ENCODE peak calls at places on chromosomes 4 and X, in nine cellular contexts. One of them, this sample, is unnamed.

GRCh38 chr4:7872264-7872771 is 67.3 kb downstream of the AFAP1 start:
- DNase-seq in AG10803: peak; percentile 97
- DNase-seq in ecto neural progenitor cell: no peak
- DNase-seq in HCT116: no peak
- DNase-seq in activated naive CD8-positive, alpha-beta T cell treated with anti-CD3 and anti-CD28 coated beads for 36 hours: no peak
- DNase-seq in NCI-H1930: no peak
- DNase-seq in natural killer cell: no peak
- DNase-seq in Caco-2: no peak
- DNase-seq in activated CD4-positive, alpha-beta T cell treated with anti-CD3 and anti-CD28 coated beads for 48 hours: no peak
- DNase-seq in this sample: peak; percentile 91

GRCh38 chr4:117455088-117455487 is 369.7 kb upstream of the TRAM1L1 start:
- DNase-seq in AG10803: no peak
- DNase-seq in ecto neural progenitor cell: no peak
- DNase-seq in HCT116: no peak
- DNase-seq in activated naive CD8-positive, alpha-beta T cell treated with anti-CD3 and anti-CD28 coated beads for 36 hours: no peak
- DNase-seq in NCI-H1930: no peak
- DNase-seq in natural killer cell: no peak
- DNase-seq in Caco-2: no peak
- DNase-seq in activated CD4-positive, alpha-beta T cell treated with anti-CD3 and anti-CD28 coated beads for 48 hours: no peak
- DNase-seq in this sample: no peak

GRCh38 chrX:31213941-31214340 is 142.1 kb upstream of the FTHL17 start:
- DNase-seq in AG10803: peak; percentile 14
- DNase-seq in ecto neural progenitor cell: no peak
- DNase-seq in HCT116: no peak
- DNase-seq in activated naive CD8-positive, alpha-beta T cell treated with anti-CD3 and anti-CD28 coated beads for 36 hours: no peak
- DNase-seq in NCI-H1930: no peak
- DNase-seq in natural killer cell: no peak
- DNase-seq in Caco-2: no peak
- DNase-seq in activated CD4-positive, alpha-beta T cell treated with anti-CD3 and anti-CD28 coated beads for 48 hours: peak; percentile 5
- DNase-seq in this sample: no peak

GRCh38 chr4:150581611-150582010 is 340 bp upstream of the MAB21L2 start:
- DNase-seq in AG10803: no peak
- DNase-seq in ecto neural progenitor cell: peak; percentile 77
- DNase-seq in HCT116: no peak
- DNase-seq in activated naive CD8-positive, alpha-beta T cell treated with anti-CD3 and anti-CD28 coated beads for 36 hours: no peak
- DNase-seq in NCI-H1930: no peak
- DNase-seq in natural killer cell: no peak
- DNase-seq in Caco-2: no peak
- DNase-seq in activated CD4-positive, alpha-beta T cell treated with anti-CD3 and anti-CD28 coated beads for 48 hours: no peak
- DNase-seq in this sample: peak; percentile 86

GRCh38 chr4:156396534-156396933 is 442.9 kb upstream of the CTSO start:
- DNase-seq in AG10803: no peak
- DNase-seq in ecto neural progenitor cell: no peak
- DNase-seq in HCT116: no peak
- DNase-seq in activated naive CD8-positive, alpha-beta T cell treated with anti-CD3 and anti-CD28 coated beads for 36 hours: no peak
- DNase-seq in NCI-H1930: no peak
- DNase-seq in natural killer cell: no peak
- DNase-seq in Caco-2: no peak
- DNase-seq in activated CD4-positive, alpha-beta T cell treated with anti-CD3 and anti-CD28 coated beads for 48 hours: no peak
- DNase-seq in this sample: no peak

GRCh38 chr4:16508968-16509367 is 282.7 kb upstream of the TAPT1 start:
- DNase-seq in AG10803: no peak
- DNase-seq in ecto neural progenitor cell: no peak
- DNase-seq in HCT116: no peak
- DNase-seq in activated naive CD8-positive, alpha-beta T cell treated with anti-CD3 and anti-CD28 coated beads for 36 hours: no peak
- DNase-seq in NCI-H1930: no peak
- DNase-seq in natural killer cell: no peak
- DNase-seq in Caco-2: no peak
- DNase-seq in activated CD4-positive, alpha-beta T cell treated with anti-CD3 and anti-CD28 coated beads for 48 hours: no peak
- DNase-seq in this sample: no peak

GRCh38 chrX:47579537-47579936 is 2.7 kb upstream of the TIMP1 start:
- DNase-seq in AG10803: peak; percentile 62
- DNase-seq in ecto neural progenitor cell: no peak
- DNase-seq in HCT116: no peak
- DNase-seq in activated naive CD8-positive, alpha-beta T cell treated with anti-CD3 and anti-CD28 coated beads for 36 hours: no peak
- DNase-seq in NCI-H1930: no peak
- DNase-seq in natural killer cell: no peak
- DNase-seq in Caco-2: no peak
- DNase-seq in activated CD4-positive, alpha-beta T cell treated with anti-CD3 and anti-CD28 coated beads for 48 hours: peak; percentile 58
- DNase-seq in this sample: peak; percentile 48

GRCh38 chr4:183186803-183187202 is 87.7 kb downstream of the WWC2 start:
- DNase-seq in AG10803: no peak
- DNase-seq in ecto neural progenitor cell: no peak
- DNase-seq in HCT116: no peak
- DNase-seq in activated naive CD8-positive, alpha-beta T cell treated with anti-CD3 and anti-CD28 coated beads for 36 hours: no peak
- DNase-seq in NCI-H1930: no peak
- DNase-seq in natural killer cell: no peak
- DNase-seq in Caco-2: no peak
- DNase-seq in activated CD4-positive, alpha-beta T cell treated with anti-CD3 and anti-CD28 coated beads for 48 hours: no peak
- DNase-seq in this sample: peak; percentile 15

GRCh38 chr4:144591401-144591800 is 54.6 kb upstream of the HHIP start:
- DNase-seq in AG10803: peak; percentile 73
- DNase-seq in ecto neural progenitor cell: no peak
- DNase-seq in HCT116: no peak
- DNase-seq in activated naive CD8-positive, alpha-beta T cell treated with anti-CD3 and anti-CD28 coated beads for 36 hours: no peak
- DNase-seq in NCI-H1930: no peak
- DNase-seq in natural killer cell: no peak
- DNase-seq in Caco-2: no peak
- DNase-seq in activated CD4-positive, alpha-beta T cell treated with anti-CD3 and anti-CD28 coated beads for 48 hours: no peak
- DNase-seq in this sample: peak; percentile 71

GRCh38 chrX:103384672-103385071 is 8.3 kb downstream of the BEX3 start:
- DNase-seq in AG10803: no peak
- DNase-seq in ecto neural progenitor cell: no peak
- DNase-seq in HCT116: no peak
- DNase-seq in activated naive CD8-positive, alpha-beta T cell treated with anti-CD3 and anti-CD28 coated beads for 36 hours: no peak
- DNase-seq in NCI-H1930: no peak
- DNase-seq in natural killer cell: no peak
- DNase-seq in Caco-2: no peak
- DNase-seq in activated CD4-positive, alpha-beta T cell treated with anti-CD3 and anti-CD28 coated beads for 48 hours: no peak
- DNase-seq in this sample: no peak

GRCh38 chr4:136319789-136320470 is 1212.4 kb downstream of the PCDH18 start:
- DNase-seq in AG10803: no peak
- DNase-seq in ecto neural progenitor cell: no peak
- DNase-seq in HCT116: peak; percentile 81
- DNase-seq in activated naive CD8-positive, alpha-beta T cell treated with anti-CD3 and anti-CD28 coated beads for 36 hours: no peak
- DNase-seq in NCI-H1930: no peak
- DNase-seq in natural killer cell: no peak
- DNase-seq in Caco-2: no peak
- DNase-seq in activated CD4-positive, alpha-beta T cell treated with anti-CD3 and anti-CD28 coated beads for 48 hours: no peak
- DNase-seq in this sample: peak; percentile 38

GRCh38 chrX:6026484-6026883 is 202.2 kb downstream of the NLGN4X start:
- DNase-seq in AG10803: no peak
- DNase-seq in ecto neural progenitor cell: no peak
- DNase-seq in HCT116: no peak
- DNase-seq in activated naive CD8-positive, alpha-beta T cell treated with anti-CD3 and anti-CD28 coated beads for 36 hours: no peak
- DNase-seq in NCI-H1930: no peak
- DNase-seq in natural killer cell: no peak
- DNase-seq in Caco-2: no peak
- DNase-seq in activated CD4-positive, alpha-beta T cell treated with anti-CD3 and anti-CD28 coated beads for 48 hours: no peak
- DNase-seq in this sample: no peak

GRCh38 chr4:124334119-124334518 is 378.4 kb downstream of the ANKRD50 start:
- DNase-seq in AG10803: peak; percentile 85
- DNase-seq in ecto neural progenitor cell: no peak
- DNase-seq in HCT116: peak; percentile 60
- DNase-seq in activated naive CD8-positive, alpha-beta T cell treated with anti-CD3 and anti-CD28 coated beads for 36 hours: no peak
- DNase-seq in NCI-H1930: no peak
- DNase-seq in natural killer cell: no peak
- DNase-seq in Caco-2: no peak
- DNase-seq in activated CD4-positive, alpha-beta T cell treated with anti-CD3 and anti-CD28 coated beads for 48 hours: no peak
- DNase-seq in this sample: peak; percentile 61

GRCh38 chr4:39571504-39571903 is 44.3 kb upstream of the UGDH start:
- DNase-seq in AG10803: no peak
- DNase-seq in ecto neural progenitor cell: no peak
- DNase-seq in HCT116: no peak
- DNase-seq in activated naive CD8-positive, alpha-beta T cell treated with anti-CD3 and anti-CD28 coated beads for 36 hours: no peak
- DNase-seq in NCI-H1930: no peak
- DNase-seq in natural killer cell: no peak
- DNase-seq in Caco-2: no peak
- DNase-seq in activated CD4-positive, alpha-beta T cell treated with anti-CD3 and anti-CD28 coated beads for 48 hours: no peak
- DNase-seq in this sample: no peak

GRCh38 chr4:104494822-104495559 is at the start of gene CXXC4:
- DNase-seq in AG10803: peak; percentile 15
- DNase-seq in ecto neural progenitor cell: peak; percentile 92
- DNase-seq in HCT116: peak; percentile 23
- DNase-seq in activated naive CD8-positive, alpha-beta T cell treated with anti-CD3 and anti-CD28 coated beads for 36 hours: peak; percentile 1
- DNase-seq in NCI-H1930: peak; percentile 79
- DNase-seq in natural killer cell: peak; percentile 40
- DNase-seq in Caco-2: peak; percentile 74
- DNase-seq in activated CD4-positive, alpha-beta T cell treated with anti-CD3 and anti-CD28 coated beads for 48 hours: peak; percentile 7
- DNase-seq in this sample: peak; percentile 19

GRCh38 chr4:44145868-44146267 is 302.7 kb downstream of the KCTD8 start:
- DNase-seq in AG10803: no peak
- DNase-seq in ecto neural progenitor cell: no peak
- DNase-seq in HCT116: no peak
- DNase-seq in activated naive CD8-positive, alpha-beta T cell treated with anti-CD3 and anti-CD28 coated beads for 36 hours: no peak
- DNase-seq in NCI-H1930: no peak
- DNase-seq in natural killer cell: no peak
- DNase-seq in Caco-2: no peak
- DNase-seq in activated CD4-positive, alpha-beta T cell treated with anti-CD3 and anti-CD28 coated beads for 48 hours: no peak
- DNase-seq in this sample: peak; percentile 11

GRCh38 chr4:168857546-168858314 is 152.3 kb downstream of the CBR4 start:
- DNase-seq in AG10803: peak; percentile 70
- DNase-seq in ecto neural progenitor cell: no peak
- DNase-seq in HCT116: no peak
- DNase-seq in activated naive CD8-positive, alpha-beta T cell treated with anti-CD3 and anti-CD28 coated beads for 36 hours: no peak
- DNase-seq in NCI-H1930: no peak
- DNase-seq in natural killer cell: no peak
- DNase-seq in Caco-2: no peak
- DNase-seq in activated CD4-positive, alpha-beta T cell treated with anti-CD3 and anti-CD28 coated beads for 48 hours: no peak
- DNase-seq in this sample: peak; percentile 63

GRCh38 chr4:1207157-1207470 is 34.7 kb upstream of the SPON2 start:
- DNase-seq in AG10803: no peak
- DNase-seq in ecto neural progenitor cell: no peak
- DNase-seq in HCT116: no peak
- DNase-seq in activated naive CD8-positive, alpha-beta T cell treated with anti-CD3 and anti-CD28 coated beads for 36 hours: no peak
- DNase-seq in NCI-H1930: no peak
- DNase-seq in natural killer cell: no peak
- DNase-seq in Caco-2: peak; percentile 27
- DNase-seq in activated CD4-positive, alpha-beta T cell treated with anti-CD3 and anti-CD28 coated beads for 48 hours: no peak
- DNase-seq in this sample: no peak

GRCh38 chr4:163866728-163867313 is 372.3 kb downstream of the TMA16 start:
- DNase-seq in AG10803: no peak
- DNase-seq in ecto neural progenitor cell: no peak
- DNase-seq in HCT116: no peak
- DNase-seq in activated naive CD8-positive, alpha-beta T cell treated with anti-CD3 and anti-CD28 coated beads for 36 hours: no peak
- DNase-seq in NCI-H1930: no peak
- DNase-seq in natural killer cell: no peak
- DNase-seq in Caco-2: no peak
- DNase-seq in activated CD4-positive, alpha-beta T cell treated with anti-CD3 and anti-CD28 coated beads for 48 hours: no peak
- DNase-seq in this sample: peak; percentile 76

GRCh38 chrX:55210931-55211677 is 9.0 kb upstream of the PAGE5 start:
- DNase-seq in AG10803: no peak
- DNase-seq in ecto neural progenitor cell: no peak
- DNase-seq in HCT116: no peak
- DNase-seq in activated naive CD8-positive, alpha-beta T cell treated with anti-CD3 and anti-CD28 coated beads for 36 hours: no peak
- DNase-seq in NCI-H1930: no peak
- DNase-seq in natural killer cell: no peak
- DNase-seq in Caco-2: peak; percentile 57
- DNase-seq in activated CD4-positive, alpha-beta T cell treated with anti-CD3 and anti-CD28 coated beads for 48 hours: no peak
- DNase-seq in this sample: peak; percentile 6

GRCh38 chr4:8258813-8259212 is 10.7 kb upstream of the HTRA3 start:
- DNase-seq in AG10803: no peak
- DNase-seq in ecto neural progenitor cell: no peak
- DNase-seq in HCT116: no peak
- DNase-seq in activated naive CD8-positive, alpha-beta T cell treated with anti-CD3 and anti-CD28 coated beads for 36 hours: no peak
- DNase-seq in NCI-H1930: no peak
- DNase-seq in natural killer cell: no peak
- DNase-seq in Caco-2: no peak
- DNase-seq in activated CD4-positive, alpha-beta T cell treated with anti-CD3 and anti-CD28 coated beads for 48 hours: no peak
- DNase-seq in this sample: no peak

GRCh38 chr4:2836391-2836859 is 7.2 kb upstream of the ADD1 start:
- DNase-seq in AG10803: no peak
- DNase-seq in ecto neural progenitor cell: no peak
- DNase-seq in HCT116: no peak
- DNase-seq in activated naive CD8-positive, alpha-beta T cell treated with anti-CD3 and anti-CD28 coated beads for 36 hours: no peak
- DNase-seq in NCI-H1930: no peak
- DNase-seq in natural killer cell: no peak
- DNase-seq in Caco-2: no peak
- DNase-seq in activated CD4-positive, alpha-beta T cell treated with anti-CD3 and anti-CD28 coated beads for 48 hours: no peak
- DNase-seq in this sample: no peak

GRCh38 chr4:181604546-181604945 is 638.7 kb upstream of the TENM3 start:
- DNase-seq in AG10803: no peak
- DNase-seq in ecto neural progenitor cell: no peak
- DNase-seq in HCT116: no peak
- DNase-seq in activated naive CD8-positive, alpha-beta T cell treated with anti-CD3 and anti-CD28 coated beads for 36 hours: no peak
- DNase-seq in NCI-H1930: no peak
- DNase-seq in natural killer cell: no peak
- DNase-seq in Caco-2: no peak
- DNase-seq in activated CD4-positive, alpha-beta T cell treated with anti-CD3 and anti-CD28 coated beads for 48 hours: no peak
- DNase-seq in this sample: no peak

GRCh38 chr4:80042821-80043220 is 30.2 kb downstream of the ANTXR2 start:
- DNase-seq in AG10803: no peak
- DNase-seq in ecto neural progenitor cell: no peak
- DNase-seq in HCT116: no peak
- DNase-seq in activated naive CD8-positive, alpha-beta T cell treated with anti-CD3 and anti-CD28 coated beads for 36 hours: no peak
- DNase-seq in NCI-H1930: no peak
- DNase-seq in natural killer cell: no peak
- DNase-seq in Caco-2: no peak
- DNase-seq in activated CD4-positive, alpha-beta T cell treated with anti-CD3 and anti-CD28 coated beads for 48 hours: no peak
- DNase-seq in this sample: no peak

GRCh38 chr4:110119880-110120279 is 78.5 kb downstream of the ELOVL6 start:
- DNase-seq in AG10803: peak; percentile 82
- DNase-seq in ecto neural progenitor cell: no peak
- DNase-seq in HCT116: no peak
- DNase-seq in activated naive CD8-positive, alpha-beta T cell treated with anti-CD3 and anti-CD28 coated beads for 36 hours: no peak
- DNase-seq in NCI-H1930: no peak
- DNase-seq in natural killer cell: no peak
- DNase-seq in Caco-2: no peak
- DNase-seq in activated CD4-positive, alpha-beta T cell treated with anti-CD3 and anti-CD28 coated beads for 48 hours: no peak
- DNase-seq in this sample: peak; percentile 30

GRCh38 chr4:26590639-26591038 is 6.8 kb downstream of the TBC1D19 start:
- DNase-seq in AG10803: peak; percentile 44
- DNase-seq in ecto neural progenitor cell: no peak
- DNase-seq in HCT116: peak; percentile 60
- DNase-seq in activated naive CD8-positive, alpha-beta T cell treated with anti-CD3 and anti-CD28 coated beads for 36 hours: no peak
- DNase-seq in NCI-H1930: no peak
- DNase-seq in natural killer cell: no peak
- DNase-seq in Caco-2: no peak
- DNase-seq in activated CD4-positive, alpha-beta T cell treated with anti-CD3 and anti-CD28 coated beads for 48 hours: no peak
- DNase-seq in this sample: peak; percentile 80

GRCh38 chrX:33434256-33435092 is 223.1 kb upstream of the DMD start:
- DNase-seq in AG10803: peak; percentile 15
- DNase-seq in ecto neural progenitor cell: peak; percentile 83
- DNase-seq in HCT116: no peak
- DNase-seq in activated naive CD8-positive, alpha-beta T cell treated with anti-CD3 and anti-CD28 coated beads for 36 hours: peak; percentile 5
- DNase-seq in NCI-H1930: no peak
- DNase-seq in natural killer cell: no peak
- DNase-seq in Caco-2: peak; percentile 40
- DNase-seq in activated CD4-positive, alpha-beta T cell treated with anti-CD3 and anti-CD28 coated beads for 48 hours: peak; percentile 45
- DNase-seq in this sample: peak; percentile 18

GRCh38 chrX:109863811-109864210 is 130.8 kb upstream of the ACSL4 start:
- DNase-seq in AG10803: no peak
- DNase-seq in ecto neural progenitor cell: no peak
- DNase-seq in HCT116: no peak
- DNase-seq in activated naive CD8-positive, alpha-beta T cell treated with anti-CD3 and anti-CD28 coated beads for 36 hours: no peak
- DNase-seq in NCI-H1930: no peak
- DNase-seq in natural killer cell: no peak
- DNase-seq in Caco-2: no peak
- DNase-seq in activated CD4-positive, alpha-beta T cell treated with anti-CD3 and anti-CD28 coated beads for 48 hours: no peak
- DNase-seq in this sample: peak; percentile 66

GRCh38 chrX:124415115-124415798 is 68.9 kb downstream of the SH2D1A start:
- DNase-seq in AG10803: no peak
- DNase-seq in ecto neural progenitor cell: no peak
- DNase-seq in HCT116: no peak
- DNase-seq in activated naive CD8-positive, alpha-beta T cell treated with anti-CD3 and anti-CD28 coated beads for 36 hours: no peak
- DNase-seq in NCI-H1930: no peak
- DNase-seq in natural killer cell: no peak
- DNase-seq in Caco-2: no peak
- DNase-seq in activated CD4-positive, alpha-beta T cell treated with anti-CD3 and anti-CD28 coated beads for 48 hours: no peak
- DNase-seq in this sample: no peak

GRCh38 chr4:7531640-7531994 is 96.9 kb upstream of the PSAPL1 start:
- DNase-seq in AG10803: no peak
- DNase-seq in ecto neural progenitor cell: no peak
- DNase-seq in HCT116: no peak
- DNase-seq in activated naive CD8-positive, alpha-beta T cell treated with anti-CD3 and anti-CD28 coated beads for 36 hours: no peak
- DNase-seq in NCI-H1930: no peak
- DNase-seq in natural killer cell: no peak
- DNase-seq in Caco-2: no peak
- DNase-seq in activated CD4-positive, alpha-beta T cell treated with anti-CD3 and anti-CD28 coated beads for 48 hours: no peak
- DNase-seq in this sample: no peak

GRCh38 chr4:66572949-66573348 is 902.7 kb upstream of the EPHA5 start:
- DNase-seq in AG10803: peak; percentile 58
- DNase-seq in ecto neural progenitor cell: no peak
- DNase-seq in HCT116: no peak
- DNase-seq in activated naive CD8-positive, alpha-beta T cell treated with anti-CD3 and anti-CD28 coated beads for 36 hours: no peak
- DNase-seq in NCI-H1930: no peak
- DNase-seq in natural killer cell: no peak
- DNase-seq in Caco-2: no peak
- DNase-seq in activated CD4-positive, alpha-beta T cell treated with anti-CD3 and anti-CD28 coated beads for 48 hours: no peak
- DNase-seq in this sample: peak; percentile 92